ENCODE peak calls at places on chromosome 17, in four cellular contexts. V is osteocyte, K is cardiac fibroblast, O is tibial artery. R is an unnamed sample.

GRCh38 chr17:77856551-77857305 is 101.8 kb upstream of the TNRC6C start:
- DNase-seq in V (no peak), O (no peak), K (no peak), R (no peak)

GRCh38 chr17:77571562-77571981 is 386.9 kb upstream of the TNRC6C start:
- DNase-seq in K (peak; percentile 62), V (no peak), O (peak; percentile 50), R (no peak)

GRCh38 chr17:6910987-6911603 is 79.6 kb upstream of the TEKT1 start:
- DNase-seq in K (peak; percentile 65), V (no peak), O (no peak), R (no peak)

GRCh38 chr17:5115673-5116651 is at the start of gene USP6:
- DNase-seq in V (no peak), O (no peak), K (no peak), R (no peak)

GRCh38 chr17:70365098-70365583 is 195.8 kb downstream of the KCNJ2 start:
- DNase-seq in V (no peak), K (peak; percentile 33), O (no peak), R (no peak)

GRCh38 chr17:15249487-15249886 is 15.6 kb downstream of the PMP22 start:
- DNase-seq in V (peak; percentile 27), K (no peak), O (no peak), R (no peak)

GRCh38 chr17:32628645-32629044 is 141.9 kb downstream of the CDK5R1 start:
- DNase-seq in V (no peak), O (no peak), K (no peak), R (no peak)

GRCh38 chr17:10349403-10349802 is 23.4 kb downstream of the MYH13 start:
- DNase-seq in O (no peak), V (no peak), K (no peak), R (no peak)

GRCh38 chr17:61280851-61281250 is 118.8 kb upstream of the TBX2 start:
- DNase-seq in O (no peak), V (no peak), K (no peak), R (no peak)

GRCh38 chr17:17236295-17237025 is 508 bp downstream of the FLCN start:
- DNase-seq in K (peak; percentile 11), O (no peak), V (no peak), R (no peak)

GRCh38 chr17:63998050-63998720 is at the start of gene PRR29:
- DNase-seq in V (peak; percentile 94), O (no peak), K (peak; percentile 72), R (peak; percentile 83)

GRCh38 chr17:46947236-46947635 is 24.3 kb downstream of the GOSR2 start:
- DNase-seq in K (no peak), V (no peak), O (no peak), R (no peak)

GRCh38 chr17:64273006-64273405 is 9.9 kb upstream of the TEX2 start:
- DNase-seq in O (no peak), K (no peak), V (no peak), R (no peak)

GRCh38 chr17:1920948-1921351 is 91.1 kb downstream of the RPA1 start:
- DNase-seq in O (no peak), V (no peak), K (no peak), R (no peak)

GRCh38 chr17:40326014-40326831 is 17.2 kb downstream of the RARA start:
- DNase-seq in K (no peak), O (no peak), V (no peak), R (no peak)

GRCh38 chr17:78252701-78253635 is 21.5 kb downstream of the TMEM235 start:
- DNase-seq in K (no peak), O (no peak), V (no peak), R (no peak)

GRCh38 chr17:62581769-62582168 is 45.7 kb upstream of the MRC2 start:
- DNase-seq in O (peak; percentile 30), K (no peak), V (no peak), R (no peak)

GRCh38 chr17:77841742-77842141 is 116.8 kb upstream of the TNRC6C start:
- DNase-seq in O (no peak), K (no peak), V (no peak), R (no peak)

GRCh38 chr17:57288034-57288752 is 31.9 kb downstream of the MSI2 start:
- DNase-seq in K (peak; percentile 17), V (no peak), O (no peak), R (no peak)
- TF ChIP-seq CTCF in K (no peak), V (no peak), O (no peak), R (no peak)

DNA sequence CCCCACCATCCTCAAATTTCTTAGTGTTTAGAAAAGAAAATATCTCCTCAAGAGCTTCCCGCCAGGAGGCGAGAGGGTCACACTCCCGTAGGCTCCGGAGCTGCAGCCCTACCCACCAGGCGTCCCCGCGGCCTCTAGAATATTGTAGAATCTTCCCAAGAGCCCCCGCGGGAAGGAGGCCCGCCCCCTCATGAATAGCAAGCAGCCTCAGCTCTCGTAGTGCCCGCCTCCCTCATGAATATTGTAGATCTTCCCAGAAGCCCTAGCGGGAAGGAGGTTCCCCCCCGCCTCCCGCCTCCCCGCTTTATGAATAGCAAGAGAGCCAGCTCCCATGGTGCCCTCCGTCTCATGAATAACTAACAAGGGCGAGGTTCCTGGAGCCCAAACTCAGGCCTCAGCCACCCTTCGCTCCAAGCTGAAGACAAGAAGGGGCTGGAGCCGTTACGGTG is at the start of gene FBXO47:
- DNase-seq in V (no peak), K (peak; percentile 92), O (peak; percentile 95), R (no peak)
- TF ChIP-seq CTCF in V (no peak), K (peak; percentile 10), O (no peak), R (peak; percentile 19)

DNA sequence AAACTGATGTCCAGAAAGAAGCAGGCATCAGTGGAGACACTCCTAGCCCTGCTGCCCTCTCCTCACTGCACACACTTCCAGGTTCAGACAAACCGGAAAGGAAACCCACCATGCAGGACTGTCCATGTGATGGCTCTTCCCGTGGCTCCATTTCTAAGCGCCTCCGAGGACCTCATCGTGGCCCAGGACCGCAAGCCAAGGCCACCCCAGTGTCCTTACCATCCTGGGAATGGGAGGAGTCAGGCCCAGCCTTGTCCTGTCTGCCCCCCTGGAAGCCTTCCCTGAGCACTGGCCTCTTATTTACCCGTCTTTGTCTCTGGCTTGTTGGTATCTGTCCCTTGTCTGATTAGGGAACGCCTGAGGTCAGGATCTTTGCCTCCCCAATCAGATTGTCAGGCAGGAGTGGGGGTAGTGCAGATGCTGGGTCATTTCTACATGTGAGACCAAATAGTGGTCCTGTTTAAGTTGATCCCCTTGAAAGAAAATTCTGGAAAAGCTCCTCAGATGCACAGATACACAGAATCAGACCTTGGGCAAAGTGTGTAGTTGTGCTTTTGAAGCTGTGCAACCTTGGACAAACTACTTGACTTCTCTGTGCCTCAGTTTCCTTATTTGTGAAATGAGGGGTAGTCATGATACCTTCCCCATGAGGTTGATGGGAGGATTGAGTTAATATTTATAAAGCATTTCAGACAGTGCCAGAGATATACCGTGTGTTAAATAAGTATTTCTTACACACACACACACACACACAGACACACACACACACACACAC is 744 bp downstream of the TAC4 start:
- DNase-seq in O (no peak), K (no peak), V (no peak), R (no peak)
- TF ChIP-seq CTCF in O (no peak), K (no peak), V (no peak), R (no peak)

GRCh38 chr17:58096892-58097291 is 13.7 kb downstream of the DYNLL2 start:
- DNase-seq in O (no peak), V (no peak), K (no peak), R (no peak)
- TF ChIP-seq CTCF in O (no peak), V (no peak), K (no peak), R (peak; percentile 46)